ENCODE peak calls at places on chromosomes 11 and 22, in four cellular contexts. J is GM12878, B is K562, Z is HepG2. H is an unnamed sample.

GRCh38 chr22:42685941-42686666 is 34.6 kb downstream of the A4GALT start:
- DNase-seq in J (no peak), B (no peak), Z (no peak), H (no peak)

GRCh38 chr22:50686794-50687193 is 14.2 kb downstream of the SHANK3 start:
- DNase-seq in J (no peak), B (no peak), Z (no peak), H (no peak)

GRCh38 chr11:65870706-65871681 is 1.6 kb downstream of the EFEMP2 start:
- DNase-seq in J (no peak), B (no peak), Z (no peak), H (no peak)

GRCh38 chr11:55658608-55659007 is 3.4 kb upstream of the OR4C6 start:
- DNase-seq in J (no peak), B (no peak), Z (no peak), H (no peak)

GRCh38 chr11:62013266-62014157 is 46.1 kb upstream of the FTH1 start:
- DNase-seq in J (no peak), B (no peak), Z (no peak), H (no peak)

GRCh38 chr22:50186789-50187523 is 1.2 kb downstream of the TRABD start:
- DNase-seq in J (no peak), B (no peak), Z (no peak), H (no peak)

GRCh38 chr11:22449441-22449840 is 111.3 kb downstream of the SLC17A6 start:
- DNase-seq in J (no peak), B (no peak), Z (no peak), H (no peak)

GRCh38 chr11:13831707-13832106 is 130.8 kb upstream of the SPON1 start:
- DNase-seq in J (no peak), B (no peak), Z (no peak), H (no peak)

GRCh38 chr22:29784451-29785361 is 17.5 kb downstream of the UQCR10 start:
- DNase-seq in J (no peak), B (no peak), Z (peak), H (no peak)

GRCh38 chr11:65502852-65503603 is 4.2 kb downstream of the MALAT1 start:
- DNase-seq in J (no peak), B (no peak), Z (no peak), H (no peak)

GRCh38 chr11:1067812-1068496 is 6.7 kb upstream of the MUC2 start:
- DNase-seq in J (no peak), B (no peak), Z (peak), H (no peak)

GRCh38 chr11:127109796-127110195 is 109.2 kb upstream of the KIRREL3 start:
- DNase-seq in J (no peak), B (no peak), Z (no peak), H (no peak)

DNA sequence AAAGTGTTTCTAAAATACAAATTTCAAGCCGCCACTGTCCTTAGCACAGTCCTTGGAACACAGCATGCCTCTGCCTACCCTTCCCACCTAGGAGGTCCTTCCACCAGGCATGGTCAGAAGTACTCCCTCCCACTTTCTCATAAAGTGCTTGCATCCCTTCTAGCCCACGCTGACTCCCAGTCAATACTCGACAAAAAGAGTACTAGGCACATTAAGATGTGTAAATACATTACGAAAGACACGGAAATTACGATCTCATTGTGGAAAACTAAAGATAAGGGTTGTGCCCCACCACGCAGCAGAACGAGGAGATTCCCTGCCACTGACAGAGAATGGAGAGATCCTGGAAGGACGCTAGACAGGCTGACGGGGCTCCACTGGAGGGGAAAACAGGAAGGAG is 13.5 kb downstream of the CHKA start:
- DNase-seq in J (no peak), B (no peak), Z (peak), H (no peak)
- TF ChIP-seq CREM in J (no peak), B (no peak), Z (no peak), H (no peak)

DNA sequence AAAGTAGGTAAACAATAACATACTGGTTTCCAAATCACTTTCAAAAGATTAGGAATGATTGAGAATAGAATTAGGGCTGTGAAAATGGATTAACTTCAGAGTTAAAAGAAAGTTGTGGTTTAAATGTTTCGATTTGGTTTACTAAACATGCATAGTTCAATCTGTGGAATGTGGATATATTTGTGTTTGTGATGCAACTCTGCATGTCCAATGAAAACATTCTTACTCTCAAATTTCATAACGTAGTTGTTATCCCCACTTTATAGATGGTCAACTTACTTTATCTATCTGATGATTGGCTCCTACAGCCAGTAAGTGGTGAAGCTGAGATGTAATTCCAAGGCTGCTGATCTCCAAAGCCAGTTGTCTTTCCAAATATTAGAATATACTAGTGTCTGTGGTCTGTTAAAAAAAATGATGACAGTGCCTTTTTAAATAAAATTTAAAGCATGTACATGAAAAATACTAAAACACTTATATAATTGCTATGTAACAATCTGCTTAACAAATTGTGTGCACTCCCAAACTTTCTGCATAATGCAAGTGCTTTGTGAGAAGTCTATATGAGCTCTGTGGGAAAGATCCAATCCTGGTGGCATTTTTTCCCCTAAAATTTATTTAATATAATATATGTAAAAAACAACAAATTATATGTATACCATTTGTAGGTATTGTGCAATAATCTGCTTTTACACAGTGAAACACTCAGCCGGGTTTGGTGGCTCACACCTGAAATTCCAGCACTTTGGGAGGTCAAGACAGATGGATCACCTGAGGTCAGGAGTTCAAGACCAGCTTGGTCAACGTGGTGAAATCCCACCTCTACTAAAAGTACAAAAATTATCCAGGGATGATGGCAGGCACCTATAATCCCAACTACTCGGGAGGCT is 9.7 kb upstream of the SIK3 start:
- DNase-seq in J (no peak), B (no peak), Z (no peak), H (no peak)
- TF ChIP-seq MAX in J (no peak), B (no peak), Z (no peak), H (no peak)

DNA sequence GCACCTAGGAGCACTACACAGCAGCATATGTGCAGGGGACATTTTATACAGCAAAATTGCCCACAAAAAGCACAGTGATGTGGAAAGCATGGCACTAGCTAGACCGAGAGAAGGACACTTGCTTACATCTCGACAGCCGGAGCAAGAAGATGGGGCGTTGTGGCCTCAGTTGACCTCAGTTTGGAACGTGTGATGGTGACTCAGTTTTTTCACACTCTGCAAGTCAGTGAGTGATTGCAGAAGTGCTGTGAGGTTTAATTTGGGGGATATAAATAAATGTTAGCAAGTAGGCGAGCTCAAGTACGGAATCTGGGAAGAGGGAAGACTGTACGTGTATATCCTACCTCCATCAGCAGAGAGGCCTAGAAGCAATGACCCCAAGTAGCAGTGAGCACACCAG is 23.3 kb downstream of the LRP5 start:
- DNase-seq in J (no peak), B (no peak), Z (no peak), H (no peak)
- TF ChIP-seq CREM in J (no peak), B (no peak), Z (no peak), H (no peak)

GRCh38 chr22:38989461-38989860 is 7.3 kb downstream of the APOBEC3B start:
- DNase-seq in J (no peak), B (no peak), Z (no peak), H (no peak)
- TF ChIP-seq MAX in J (no peak), B (no peak), Z (no peak), H (no peak)